ENCODE peak calls at places on chromosomes 3 and 15, in nine cellular contexts. R is heart left ventricle, X is transverse colon, P is fibroblast of lung, G is PC-3, U is prostate gland, Y is ovary, O is dorsolateral prefrontal cortex, S is sigmoid colon. B is an unnamed sample.

GRCh38 chr3:111252795-111253194 is 181.2 kb downstream of the NECTIN3 start:
- DNase-seq in R (no peak), X (no peak), P (peak), G (peak), U (no peak), Y (no peak), O (no peak), S (no peak), B (peak)

GRCh38 chr3:48238506-48239085 is 2.3 kb upstream of the ZNF589 start:
- DNase-seq in R (peak), X (no peak), P (no peak), G (no peak), U (no peak), Y (peak), O (no peak), S (peak), B (no peak)

GRCh38 chr3:18527691-18528090 is 102.6 kb upstream of the SATB1 start:
- DNase-seq in R (no peak), X (no peak), P (no peak), G (no peak), U (no peak), Y (no peak), O (no peak), S (no peak), B (no peak)

GRCh38 chr3:62833538-62833937 is 41.7 kb downstream of the CADPS start:
- DNase-seq in R (no peak), X (no peak), P (no peak), G (no peak), U (no peak), Y (no peak), O (no peak), S (no peak), B (peak)

GRCh38 chr15:32721594-32721993 is 3.8 kb downstream of the GREM1 start:
- DNase-seq in R (no peak), X (no peak), P (no peak), G (no peak), U (no peak), Y (no peak), O (no peak), S (no peak), B (no peak)

GRCh38 chr3:67154429-67154828 is 156.3 kb downstream of the KBTBD8 start:
- DNase-seq in R (no peak), X (no peak), P (no peak), G (no peak), U (no peak), Y (no peak), O (no peak), S (no peak), B (no peak)

GRCh38 chr15:69154026-69154425 is 6.4 kb upstream of the GLCE start:
- DNase-seq in R (no peak), X (no peak), P (peak), G (no peak), U (no peak), Y (no peak), O (no peak), S (no peak), B (peak)

GRCh38 chr3:129521702-129522101 is 6.7 kb upstream of the RHO start:
- DNase-seq in R (peak), X (no peak), P (no peak), G (no peak), U (no peak), Y (no peak), O (no peak), S (no peak), B (no peak)

GRCh38 chr3:133455960-133456359 is 56.1 kb downstream of the BFSP2 start:
- DNase-seq in R (no peak), X (no peak), P (no peak), G (no peak), U (no peak), Y (no peak), O (no peak), S (no peak), B (no peak)

GRCh38 chr3:152314677-152315353 is 46.1 kb downstream of the MBNL1 start:
- DNase-seq in R (no peak), X (no peak), P (no peak), G (no peak), U (no peak), Y (no peak), O (no peak), S (no peak), B (peak)

GRCh38 chr3:131193671-131194291 is 167.1 kb downstream of the NEK11 start:
- DNase-seq in R (no peak), X (no peak), P (no peak), G (no peak), U (no peak), Y (no peak), O (no peak), S (no peak), B (no peak)

GRCh38 chr3:52836471-52836845 is 1.6 kb upstream of the MUSTN1 start:
- DNase-seq in R (no peak), X (no peak), P (no peak), G (no peak), U (no peak), Y (no peak), O (no peak), S (no peak), B (no peak)

GRCh38 chr15:25714538-25714840 is 148.6 kb downstream of the ATP10A start:
- DNase-seq in R (no peak), X (no peak), P (no peak), G (no peak), U (no peak), Y (no peak), O (no peak), S (peak), B (no peak)

GRCh38 chr3:3259181-3259580 is 79.7 kb upstream of the CRBN start:
- DNase-seq in R (no peak), X (no peak), P (no peak), G (no peak), U (no peak), Y (no peak), O (no peak), S (no peak), B (no peak)

GRCh38 chr3:100650651-100651611 is 41.5 kb downstream of the ADGRG7 start:
- DNase-seq in R (no peak), X (no peak), P (peak), G (peak), U (no peak), Y (no peak), O (no peak), S (no peak), B (peak)

GRCh38 chr3:35679409-35680080 is 40.2 kb downstream of the ARPP21 start:
- DNase-seq in R (no peak), X (no peak), P (no peak), G (no peak), U (no peak), Y (no peak), O (peak), S (no peak), B (no peak)

GRCh38 chr3:37435572-37435971 is 261.2 kb upstream of the LRRFIP2 start:
- DNase-seq in R (no peak), X (no peak), P (no peak), G (no peak), U (no peak), Y (no peak), O (no peak), S (no peak), B (no peak)

GRCh38 chr3:124563376-124563775 is 166.9 kb upstream of the UMPS start:
- DNase-seq in R (no peak), X (peak), P (peak), G (peak), U (no peak), Y (no peak), O (no peak), S (no peak), B (no peak)

GRCh38 chr15:82183121-82184031 is 79.2 kb downstream of the EFL1 start:
- DNase-seq in R (no peak), X (no peak), P (peak), G (peak), U (no peak), Y (no peak), O (no peak), S (no peak), B (peak)

GRCh38 chr3:97389883-97390282 is 374.7 kb upstream of the ARL6 start:
- DNase-seq in R (no peak), X (no peak), P (no peak), G (no peak), U (no peak), Y (no peak), O (no peak), S (no peak), B (no peak)

GRCh38 chr3:194123735-194124134 is 12.2 kb upstream of the HES1 start:
- DNase-seq in R (no peak), X (no peak), P (no peak), G (peak), U (no peak), Y (no peak), O (no peak), S (no peak), B (no peak)

GRCh38 chr3:89098173-89098572 is 9.2 kb upstream of the EPHA3 start:
- DNase-seq in R (no peak), X (no peak), P (no peak), G (peak), U (no peak), Y (no peak), O (no peak), S (no peak), B (no peak)

GRCh38 chr3:48564022-48564421 is 441 bp upstream of the UCN2 start:
- DNase-seq in R (no peak), X (peak), P (peak), G (peak), U (no peak), Y (no peak), O (peak), S (peak), B (peak)

GRCh38 chr3:116394365-116394764 is 50.9 kb downstream of the LSAMP start:
- DNase-seq in R (no peak), X (no peak), P (no peak), G (no peak), U (no peak), Y (no peak), O (no peak), S (no peak), B (no peak)

GRCh38 chr15:95559875-95560394 is 770.6 kb upstream of the NR2F2 start:
- DNase-seq in R (no peak), X (no peak), P (peak), G (peak), U (no peak), Y (no peak), O (no peak), S (no peak), B (peak)

GRCh38 chr3:104907507-104907906 is 459.2 kb upstream of the ALCAM start:
- DNase-seq in R (no peak), X (no peak), P (peak), G (peak), U (no peak), Y (no peak), O (no peak), S (no peak), B (peak)

GRCh38 chr3:53707222-53707621 is 139.0 kb downstream of the CHDH start:
- DNase-seq in R (no peak), X (no peak), P (no peak), G (no peak), U (no peak), Y (no peak), O (no peak), S (no peak), B (no peak)

GRCh38 chr3:151491525-151491924 is 30.7 kb upstream of the IGSF10 start:
- DNase-seq in R (no peak), X (no peak), P (peak), G (no peak), U (no peak), Y (no peak), O (no peak), S (no peak), B (peak)

GRCh38 chr3:184591789-184592188 is 30.2 kb downstream of the EPHB3 start:
- DNase-seq in R (peak), X (no peak), P (no peak), G (no peak), U (no peak), Y (peak), O (no peak), S (no peak), B (no peak)

GRCh38 chr3:21795152-21795837 is 44.3 kb upstream of the ZNF385D start:
- DNase-seq in R (peak), X (no peak), P (no peak), G (no peak), U (no peak), Y (no peak), O (no peak), S (no peak), B (no peak)

GRCh38 chr15:71357357-71357756 is 242.1 kb downstream of the THSD4 start:
- DNase-seq in R (no peak), X (peak), P (no peak), G (no peak), U (peak), Y (no peak), O (no peak), S (no peak), B (peak)

GRCh38 chr3:185701891-185702563 is 115.9 kb downstream of the SENP2 start:
- DNase-seq in R (no peak), X (no peak), P (no peak), G (no peak), U (no peak), Y (no peak), O (no peak), S (no peak), B (no peak)

GRCh38 chr15:68599560-68600071 is 20.8 kb downstream of the CORO2B start:
- DNase-seq in R (no peak), X (no peak), P (peak), G (no peak), U (no peak), Y (peak), O (no peak), S (no peak), B (no peak)

GRCh38 chr3:46406440-46406785 is 453 bp downstream of the CCR5AS start:
- DNase-seq in R (no peak), X (no peak), P (no peak), G (no peak), U (no peak), Y (no peak), O (no peak), S (peak), B (no peak)
- H3K4me3 ChIP-seq in R (peak), X (no peak), P (no peak), G (peak), U (no peak), Y (no peak), O (no peak), S (no peak), B (no peak)

GRCh38 chr3:136546718-136547117 is 205.5 kb downstream of the STAG1 start:
- DNase-seq in R (no peak), X (no peak), P (peak), G (peak), U (no peak), Y (no peak), O (no peak), S (no peak), B (peak)
- TF ChIP-seq CTCF in R (peak), X (peak), P (no peak), G (peak), U (no peak), Y (no peak), O (no peak), S (no peak), B (peak)

DNA sequence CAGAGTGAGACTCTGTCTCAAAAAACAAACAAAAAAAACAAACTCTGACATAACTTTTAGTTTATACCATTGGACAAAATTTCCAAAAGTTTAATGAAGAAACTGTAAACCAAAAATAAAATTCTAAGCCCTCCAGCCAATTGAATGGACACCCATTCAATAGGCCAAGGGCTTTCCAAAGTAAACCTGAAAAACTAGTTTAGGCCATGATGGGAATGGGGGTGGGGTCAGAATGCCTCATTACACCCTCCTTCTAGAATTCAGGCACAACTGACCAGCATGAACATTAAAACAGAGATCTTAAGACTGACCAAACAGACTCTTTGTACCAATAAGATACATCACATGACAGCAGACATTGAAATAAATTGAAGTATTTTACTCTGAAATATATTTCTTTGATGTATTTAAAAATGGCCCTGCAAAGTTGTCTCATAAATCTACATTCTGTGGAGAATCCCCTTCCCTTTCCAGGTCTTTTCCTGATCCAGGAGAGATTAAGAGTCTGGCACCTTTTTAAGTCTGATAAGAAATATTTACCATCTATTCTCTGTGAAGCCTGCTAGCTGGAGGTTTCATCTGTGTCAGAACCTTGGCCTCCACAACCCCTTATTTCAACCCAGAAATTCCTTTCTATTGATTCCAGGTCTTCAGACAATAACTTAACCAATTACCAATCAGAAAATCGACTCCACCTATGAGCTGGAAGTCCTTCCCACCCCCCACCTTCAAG is 15.7 kb downstream of the THOC7 start:
- DNase-seq in R (no peak), X (no peak), P (no peak), G (peak), U (no peak), Y (no peak), O (no peak), S (no peak), B (no peak)
- H3K4me3 ChIP-seq in R (no peak), X (no peak), P (no peak), G (no peak), U (no peak), Y (no peak), O (no peak), S (no peak), B (no peak)

GRCh38 chr3:174398761-174399160 is 460.4 kb upstream of the NAALADL2 start:
- DNase-seq in R (no peak), X (no peak), P (no peak), G (no peak), U (no peak), Y (no peak), O (no peak), S (no peak), B (no peak)

GRCh38 chr3:174403831-174404230 is 455.3 kb upstream of the NAALADL2 start:
- DNase-seq in R (no peak), X (no peak), P (no peak), G (no peak), U (no peak), Y (no peak), O (no peak), S (no peak), B (no peak)

GRCh38 chr3:174397848-174398247 is 461.3 kb upstream of the NAALADL2 start:
- DNase-seq in R (no peak), X (no peak), P (peak), G (peak), U (no peak), Y (no peak), O (no peak), S (no peak), B (peak)
- TF ChIP-seq CTCF in R (peak), X (peak), P (peak), G (peak), U (peak), Y (peak), O (peak), S (no peak), B (peak)

DNA sequence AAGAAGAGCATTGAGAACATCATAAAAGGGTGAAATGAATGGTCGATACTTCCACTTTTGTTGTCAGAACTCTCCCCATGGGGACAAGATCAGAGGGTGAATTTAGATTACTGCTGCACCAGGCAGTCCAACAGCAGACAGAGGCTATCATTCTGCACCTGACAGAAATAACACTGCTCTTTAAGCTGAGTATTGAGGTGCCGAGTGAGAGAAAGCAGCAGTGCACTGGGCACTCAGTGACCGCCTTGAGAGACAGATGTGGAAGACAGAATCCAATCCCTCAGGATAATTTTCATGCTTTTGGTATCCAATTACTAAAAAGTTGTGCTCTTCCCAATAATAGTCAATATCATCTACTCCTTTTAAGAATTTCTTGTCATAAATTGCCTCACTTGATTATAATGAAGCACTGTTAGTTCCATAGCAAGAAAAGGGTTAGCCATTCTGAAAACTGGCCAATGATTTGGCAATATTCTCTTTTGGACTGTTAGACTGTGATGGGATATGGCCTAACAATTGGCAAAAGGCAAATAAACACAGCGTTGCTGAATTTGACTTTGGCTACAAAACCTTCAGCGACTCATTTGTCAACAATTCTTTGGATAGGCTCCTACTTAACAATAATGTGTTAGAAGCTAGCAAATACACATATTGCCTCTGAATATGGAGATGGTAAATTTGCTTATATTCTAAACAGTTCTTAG is 5.5 kb downstream of the FGF7 start:
- DNase-seq in R (peak), X (no peak), P (peak), G (peak), U (no peak), Y (no peak), O (no peak), S (no peak), B (peak)
- H3K4me3 ChIP-seq in R (peak), X (no peak), P (peak), G (no peak), U (no peak), Y (peak), O (no peak), S (peak), B (peak)

GRCh38 chr3:41205591-41205990 is 6.3 kb downstream of the CTNNB1 start:
- DNase-seq in R (no peak), X (no peak), P (no peak), G (no peak), U (no peak), Y (no peak), O (no peak), S (no peak), B (no peak)

GRCh38 chr3:41204369-41204768 is 5.1 kb downstream of the CTNNB1 start:
- DNase-seq in R (no peak), X (no peak), P (no peak), G (no peak), U (no peak), Y (no peak), O (no peak), S (no peak), B (no peak)

GRCh38 chr3:41200669-41201021 is 1.3 kb downstream of the CTNNB1 start:
- DNase-seq in R (no peak), X (peak), P (peak), G (peak), U (peak), Y (no peak), O (no peak), S (no peak), B (peak)

GRCh38 chr3:41202075-41202833 is 2.9 kb downstream of the CTNNB1 start:
- DNase-seq in R (no peak), X (no peak), P (no peak), G (peak), U (no peak), Y (no peak), O (no peak), S (no peak), B (peak)

DNA sequence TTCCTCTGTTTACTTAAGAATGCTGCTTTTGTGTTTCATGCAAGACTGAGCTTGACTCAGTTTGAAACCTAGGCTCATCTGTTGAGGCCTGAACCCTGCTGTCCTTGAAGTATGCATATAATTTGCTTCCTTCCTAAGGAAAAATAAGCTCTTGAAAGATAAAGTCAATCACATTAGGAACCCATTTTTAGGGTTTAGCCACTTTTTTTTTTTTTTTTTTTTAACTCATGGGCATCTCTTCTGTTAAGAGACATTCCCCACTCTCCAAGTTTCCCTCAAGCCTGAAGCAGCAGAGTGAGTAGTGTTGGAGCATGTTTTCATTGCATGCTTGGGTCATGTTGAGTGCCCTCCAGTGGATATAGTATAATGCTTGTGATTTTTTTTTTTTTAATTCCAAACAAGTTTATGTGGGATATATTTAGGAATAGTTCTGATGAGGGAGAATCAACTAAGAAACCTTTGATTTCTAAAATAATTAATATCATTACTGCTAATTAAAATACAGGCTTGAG is 3.6 kb downstream of the CTNNB1 start:
- DNase-seq in R (no peak), X (no peak), P (peak), G (peak), U (no peak), Y (no peak), O (no peak), S (no peak), B (peak)
- TF ChIP-seq CTCF in R (peak), X (peak), P (peak), G (peak), U (no peak), Y (no peak), O (peak), S (no peak), B (peak)

GRCh38 chr3:144119611-144120010 is 148.0 kb downstream of the DIPK2A start:
- DNase-seq in R (no peak), X (no peak), P (no peak), G (no peak), U (no peak), Y (no peak), O (no peak), S (no peak), B (no peak)
- H3K4me3 ChIP-seq in R (no peak), X (no peak), P (no peak), G (no peak), U (no peak), Y (no peak), O (no peak), S (no peak), B (no peak)

GRCh38 chr3:169564883-169565282 is 98.6 kb downstream of the MECOM start:
- DNase-seq in R (no peak), X (no peak), P (no peak), G (peak), U (no peak), Y (no peak), O (no peak), S (no peak), B (no peak)
- TF ChIP-seq CTCF in R (peak), X (no peak), P (peak), G (peak), U (no peak), Y (no peak), O (no peak), S (no peak), B (no peak)